ENCODE peak calls at places on chromosomes 2 and 18, in six cellular contexts. One of them, this sample, is unnamed. For H3K9me3, the result is how much of the 10 kb centered on the place peaks cover.

GRCh38 chr2:117956036-117956791 is 57.7 kb downstream of the CCDC93 start:
- DNase-seq in MM.1S: no peak
- DNase-seq in esophagus squamous epithelium: no peak
- DNase-seq in CD8-positive, alpha-beta memory T cell: no peak
- DNase-seq in AG04450: no peak
- DNase-seq in IMR-90: peak
- DNase-seq in this sample: no peak

GRCh38 chr2:101442042-101442666 is 32.8 kb downstream of the RFX8 start:
- DNase-seq in MM.1S: no peak
- DNase-seq in esophagus squamous epithelium: no peak
- DNase-seq in CD8-positive, alpha-beta memory T cell: no peak
- DNase-seq in AG04450: no peak
- DNase-seq in IMR-90: peak
- DNase-seq in this sample: no peak

GRCh38 chr2:158392683-158393082 is 63.9 kb downstream of the CCDC148 start:
- DNase-seq in MM.1S: no peak
- DNase-seq in esophagus squamous epithelium: no peak
- DNase-seq in CD8-positive, alpha-beta memory T cell: no peak
- DNase-seq in AG04450: no peak
- DNase-seq in IMR-90: no peak
- DNase-seq in this sample: no peak

GRCh38 chr18:811192-812122 is 585 bp downstream of the YES1 start:
- DNase-seq in MM.1S: no peak
- DNase-seq in esophagus squamous epithelium: no peak
- DNase-seq in CD8-positive, alpha-beta memory T cell: peak
- DNase-seq in AG04450: no peak
- DNase-seq in IMR-90: peak
- DNase-seq in this sample: no peak

GRCh38 chr2:39448169-39448502 is 11.1 kb upstream of the MAP4K3 start:
- DNase-seq in MM.1S: no peak
- DNase-seq in esophagus squamous epithelium: no peak
- DNase-seq in CD8-positive, alpha-beta memory T cell: no peak
- DNase-seq in AG04450: no peak
- DNase-seq in IMR-90: no peak
- DNase-seq in this sample: no peak

GRCh38 chr2:144515425-144515693 is 4.6 kb downstream of the ZEB2 start:
- DNase-seq in MM.1S: no peak
- DNase-seq in esophagus squamous epithelium: no peak
- DNase-seq in CD8-positive, alpha-beta memory T cell: no peak
- DNase-seq in AG04450: no peak
- DNase-seq in IMR-90: peak
- DNase-seq in this sample: no peak

GRCh38 chr2:180311-180710 is 83.5 kb downstream of the SH3YL1 start:
- DNase-seq in MM.1S: no peak
- DNase-seq in esophagus squamous epithelium: no peak
- DNase-seq in CD8-positive, alpha-beta memory T cell: no peak
- DNase-seq in AG04450: no peak
- DNase-seq in IMR-90: no peak
- DNase-seq in this sample: no peak

GRCh38 chr2:26318950-26319349 is 27.0 kb upstream of the SELENOI start:
- DNase-seq in MM.1S: no peak
- DNase-seq in esophagus squamous epithelium: no peak
- DNase-seq in CD8-positive, alpha-beta memory T cell: no peak
- DNase-seq in AG04450: no peak
- DNase-seq in IMR-90: no peak
- DNase-seq in this sample: no peak

GRCh38 chr2:201130524-201131186 is 14.7 kb downstream of the CFLAR start:
- DNase-seq in MM.1S: no peak
- DNase-seq in esophagus squamous epithelium: no peak
- DNase-seq in CD8-positive, alpha-beta memory T cell: peak
- DNase-seq in AG04450: peak
- DNase-seq in IMR-90: peak
- DNase-seq in this sample: no peak

GRCh38 chr18:6088432-6088831 is 193.1 kb upstream of the TMEM200C start:
- DNase-seq in MM.1S: no peak
- DNase-seq in esophagus squamous epithelium: no peak
- DNase-seq in CD8-positive, alpha-beta memory T cell: no peak
- DNase-seq in AG04450: no peak
- DNase-seq in IMR-90: no peak
- DNase-seq in this sample: no peak

GRCh38 chr2:107062599-107063196 is 176.7 kb upstream of the ST6GAL2 start:
- DNase-seq in MM.1S: no peak
- DNase-seq in esophagus squamous epithelium: no peak
- DNase-seq in CD8-positive, alpha-beta memory T cell: no peak
- DNase-seq in AG04450: no peak
- DNase-seq in IMR-90: no peak
- DNase-seq in this sample: no peak

GRCh38 chr2:60064687-60065361 is 488.6 kb downstream of the BCL11A start:
- DNase-seq in MM.1S: no peak
- DNase-seq in esophagus squamous epithelium: no peak
- DNase-seq in CD8-positive, alpha-beta memory T cell: no peak
- DNase-seq in AG04450: no peak
- DNase-seq in IMR-90: no peak
- DNase-seq in this sample: no peak

GRCh38 chr2:96945011-96945410 is 41.4 kb downstream of the FAM178B start:
- DNase-seq in MM.1S: no peak
- DNase-seq in esophagus squamous epithelium: no peak
- DNase-seq in CD8-positive, alpha-beta memory T cell: no peak
- DNase-seq in AG04450: no peak
- DNase-seq in IMR-90: no peak
- DNase-seq in this sample: no peak

GRCh38 chr2:169395821-169396374 is 33.6 kb upstream of the LRP2 start:
- DNase-seq in MM.1S: no peak
- DNase-seq in esophagus squamous epithelium: no peak
- DNase-seq in CD8-positive, alpha-beta memory T cell: no peak
- DNase-seq in AG04450: no peak
- DNase-seq in IMR-90: no peak
- DNase-seq in this sample: no peak

GRCh38 chr2:227460833-227461232 is 11.1 kb upstream of the AGFG1 start:
- DNase-seq in MM.1S: no peak
- DNase-seq in esophagus squamous epithelium: no peak
- DNase-seq in CD8-positive, alpha-beta memory T cell: no peak
- DNase-seq in AG04450: no peak
- DNase-seq in IMR-90: peak
- DNase-seq in this sample: no peak

GRCh38 chr2:133475610-133476009 is 92.7 kb downstream of the NCKAP5 start:
- DNase-seq in MM.1S: no peak
- DNase-seq in esophagus squamous epithelium: no peak
- DNase-seq in CD8-positive, alpha-beta memory T cell: no peak
- DNase-seq in AG04450: no peak
- DNase-seq in IMR-90: peak
- DNase-seq in this sample: no peak

GRCh38 chr2:230982528-230982927 is 13.4 kb upstream of the SPATA3 start:
- DNase-seq in MM.1S: no peak
- DNase-seq in esophagus squamous epithelium: no peak
- DNase-seq in CD8-positive, alpha-beta memory T cell: no peak
- DNase-seq in AG04450: no peak
- DNase-seq in IMR-90: no peak
- DNase-seq in this sample: no peak

GRCh38 chr2:190875881-190876280 is 4.7 kb upstream of the GLS start:
- DNase-seq in MM.1S: no peak
- DNase-seq in esophagus squamous epithelium: no peak
- DNase-seq in CD8-positive, alpha-beta memory T cell: peak
- DNase-seq in AG04450: no peak
- DNase-seq in IMR-90: no peak
- DNase-seq in this sample: no peak

GRCh38 chr18:3514312-3515216 is 64.6 kb downstream of the TGIF1 start:
- DNase-seq in MM.1S: no peak
- DNase-seq in esophagus squamous epithelium: no peak
- DNase-seq in CD8-positive, alpha-beta memory T cell: no peak
- DNase-seq in AG04450: no peak
- DNase-seq in IMR-90: no peak
- DNase-seq in this sample: no peak

GRCh38 chr2:237696471-237696870 is 69.1 kb downstream of the LRRFIP1 start:
- DNase-seq in MM.1S: peak
- DNase-seq in esophagus squamous epithelium: no peak
- DNase-seq in CD8-positive, alpha-beta memory T cell: no peak
- DNase-seq in AG04450: no peak
- DNase-seq in IMR-90: no peak
- DNase-seq in this sample: no peak

GRCh38 chr2:130346741-130347066 is 4.0 kb downstream of the IMP4 start:
- DNase-seq in MM.1S: no peak
- DNase-seq in esophagus squamous epithelium: no peak
- DNase-seq in CD8-positive, alpha-beta memory T cell: no peak
- DNase-seq in AG04450: no peak
- DNase-seq in IMR-90: no peak
- DNase-seq in this sample: no peak

GRCh38 chr2:69177063-69177771 is 164.2 kb downstream of the ANTXR1 start:
- DNase-seq in MM.1S: no peak
- DNase-seq in esophagus squamous epithelium: no peak
- DNase-seq in CD8-positive, alpha-beta memory T cell: no peak
- DNase-seq in AG04450: peak
- DNase-seq in IMR-90: peak
- DNase-seq in this sample: no peak

GRCh38 chr2:105857076-105857740 is 112.5 kb downstream of the NCK2 start:
- DNase-seq in MM.1S: no peak
- DNase-seq in esophagus squamous epithelium: no peak
- DNase-seq in CD8-positive, alpha-beta memory T cell: peak
- DNase-seq in AG04450: no peak
- DNase-seq in IMR-90: no peak
- DNase-seq in this sample: no peak

GRCh38 chr2:32865399-32866068 is 81.2 kb upstream of the LTBP1 start:
- DNase-seq in MM.1S: no peak
- DNase-seq in esophagus squamous epithelium: no peak
- DNase-seq in CD8-positive, alpha-beta memory T cell: no peak
- DNase-seq in AG04450: peak
- DNase-seq in IMR-90: peak
- DNase-seq in this sample: no peak

GRCh38 chr2:23009545-23010149 is 375.3 kb upstream of the KLHL29 start:
- DNase-seq in MM.1S: no peak
- DNase-seq in esophagus squamous epithelium: no peak
- DNase-seq in CD8-positive, alpha-beta memory T cell: no peak
- DNase-seq in AG04450: no peak
- DNase-seq in IMR-90: peak
- DNase-seq in this sample: no peak

GRCh38 chr18:66534110-66534509 is 69.8 kb downstream of the CDH19 start:
- DNase-seq in MM.1S: no peak
- DNase-seq in esophagus squamous epithelium: no peak
- DNase-seq in CD8-positive, alpha-beta memory T cell: no peak
- DNase-seq in AG04450: no peak
- DNase-seq in IMR-90: no peak
- DNase-seq in this sample: no peak

GRCh38 chr2:234251326-234252271 is 201.1 kb downstream of the SPP2 start:
- DNase-seq in MM.1S: no peak
- DNase-seq in esophagus squamous epithelium: no peak
- DNase-seq in CD8-positive, alpha-beta memory T cell: no peak
- DNase-seq in AG04450: peak
- DNase-seq in IMR-90: peak
- DNase-seq in this sample: no peak

DNA sequence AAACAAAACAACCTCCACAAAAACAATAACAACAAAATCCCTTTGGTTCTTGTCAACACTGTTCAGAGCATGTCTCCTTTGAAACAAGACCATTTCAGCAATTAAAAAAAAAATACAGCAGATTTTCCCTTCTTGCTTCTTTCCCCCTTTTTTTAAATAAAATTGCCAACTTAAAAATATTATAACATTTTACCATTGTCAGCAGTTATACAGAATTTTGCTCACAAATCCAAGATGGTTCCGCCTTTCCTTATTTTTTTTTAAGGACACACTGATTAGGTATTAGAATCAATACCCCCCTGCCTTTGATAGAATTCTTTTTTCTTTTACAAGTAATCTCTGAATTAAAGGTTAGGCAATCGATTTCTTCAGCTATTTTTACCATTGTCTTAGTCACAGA is 48.7 kb upstream of the FN1 start:
- DNase-seq in MM.1S: no peak
- DNase-seq in esophagus squamous epithelium: no peak
- DNase-seq in CD8-positive, alpha-beta memory T cell: no peak
- DNase-seq in AG04450: no peak
- DNase-seq in IMR-90: no peak
- DNase-seq in this sample: no peak
- H3K9me3 ChIP-seq in MM.1S: under half
- H3K9me3 ChIP-seq in esophagus squamous epithelium: under half
- H3K9me3 ChIP-seq in CD8-positive, alpha-beta memory T cell: under half
- H3K9me3 ChIP-seq in AG04450: under half
- H3K9me3 ChIP-seq in IMR-90: under half
- H3K9me3 ChIP-seq in this sample: under half

GRCh38 chr2:220916931-220917330 is 655.2 kb downstream of the EPHA4 start:
- DNase-seq in MM.1S: no peak
- DNase-seq in esophagus squamous epithelium: no peak
- DNase-seq in CD8-positive, alpha-beta memory T cell: no peak
- DNase-seq in AG04450: no peak
- DNase-seq in IMR-90: no peak
- DNase-seq in this sample: no peak
- H3K9me3 ChIP-seq in MM.1S: under half
- H3K9me3 ChIP-seq in esophagus squamous epithelium: under half
- H3K9me3 ChIP-seq in CD8-positive, alpha-beta memory T cell: under half
- H3K9me3 ChIP-seq in AG04450: under half
- H3K9me3 ChIP-seq in IMR-90: under half
- H3K9me3 ChIP-seq in this sample: under half

GRCh38 chr2:224658776-224659175 is 57.4 kb downstream of the CCDC195 start:
- DNase-seq in MM.1S: no peak
- DNase-seq in esophagus squamous epithelium: no peak
- DNase-seq in CD8-positive, alpha-beta memory T cell: no peak
- DNase-seq in AG04450: no peak
- DNase-seq in IMR-90: no peak
- DNase-seq in this sample: no peak
- H3K9me3 ChIP-seq in MM.1S: under half
- H3K9me3 ChIP-seq in esophagus squamous epithelium: under half
- H3K9me3 ChIP-seq in CD8-positive, alpha-beta memory T cell: under half
- H3K9me3 ChIP-seq in AG04450: under half
- H3K9me3 ChIP-seq in IMR-90: under half
- H3K9me3 ChIP-seq in this sample: under half

GRCh38 chr18:42614619-42615293 is 500.7 kb downstream of the RIT2 start:
- DNase-seq in MM.1S: no peak
- DNase-seq in esophagus squamous epithelium: no peak
- DNase-seq in CD8-positive, alpha-beta memory T cell: no peak
- DNase-seq in AG04450: no peak
- DNase-seq in IMR-90: no peak
- DNase-seq in this sample: no peak
- H3K9me3 ChIP-seq in MM.1S: under half
- H3K9me3 ChIP-seq in esophagus squamous epithelium: under half
- H3K9me3 ChIP-seq in CD8-positive, alpha-beta memory T cell: under half
- H3K9me3 ChIP-seq in AG04450: under half
- H3K9me3 ChIP-seq in IMR-90: under half
- H3K9me3 ChIP-seq in this sample: under half

GRCh38 chr2:27584597-27584996 is 1.8 kb downstream of the ZNF512 start:
- DNase-seq in MM.1S: no peak
- DNase-seq in esophagus squamous epithelium: no peak
- DNase-seq in CD8-positive, alpha-beta memory T cell: no peak
- DNase-seq in AG04450: no peak
- DNase-seq in IMR-90: no peak
- DNase-seq in this sample: no peak

GRCh38 chr2:27582695-27583389 is at the start of gene ZNF512:
- DNase-seq in MM.1S: peak
- DNase-seq in esophagus squamous epithelium: peak
- DNase-seq in CD8-positive, alpha-beta memory T cell: peak
- DNase-seq in AG04450: peak
- DNase-seq in IMR-90: peak
- DNase-seq in this sample: peak

GRCh38 chr2:27588308-27588707 is 5.5 kb downstream of the ZNF512 start:
- DNase-seq in MM.1S: no peak
- DNase-seq in esophagus squamous epithelium: no peak
- DNase-seq in CD8-positive, alpha-beta memory T cell: no peak
- DNase-seq in AG04450: no peak
- DNase-seq in IMR-90: no peak
- DNase-seq in this sample: no peak

GRCh38 chr2:27583390-27583915 is 611 bp downstream of the ZNF512 start:
- DNase-seq in MM.1S: no peak
- DNase-seq in esophagus squamous epithelium: no peak
- DNase-seq in CD8-positive, alpha-beta memory T cell: no peak
- DNase-seq in AG04450: no peak
- DNase-seq in IMR-90: peak
- DNase-seq in this sample: no peak

GRCh38 chr2:27587025-27587424 is 4.2 kb downstream of the ZNF512 start:
- DNase-seq in MM.1S: no peak
- DNase-seq in esophagus squamous epithelium: no peak
- DNase-seq in CD8-positive, alpha-beta memory T cell: no peak
- DNase-seq in AG04450: no peak
- DNase-seq in IMR-90: no peak
- DNase-seq in this sample: no peak
- H3K9me3 ChIP-seq in MM.1S: under half
- H3K9me3 ChIP-seq in esophagus squamous epithelium: under half
- H3K9me3 ChIP-seq in CD8-positive, alpha-beta memory T cell: under half
- H3K9me3 ChIP-seq in AG04450: under half
- H3K9me3 ChIP-seq in IMR-90: under half
- H3K9me3 ChIP-seq in this sample: under half